ENCODE peak calls at places on chromosome 14, in five cellular contexts. F, C, P, N and J are unnamed samples.

GRCh38 chr14:68518180-68518579 is 274.7 kb downstream of the ZFP36L1 start:
- DNase-seq in P (no peak), C (no peak), N (no peak), F (no peak), J (no peak)

GRCh38 chr14:80850197-80850814 is 91.2 kb downstream of the CEP128 start:
- DNase-seq in P (no peak), F (no peak), N (peak), C (peak), J (peak)

GRCh38 chr14:24426912-24427536 is 2.4 kb downstream of the CBLN3 start:
- DNase-seq in N (no peak), F (no peak), P (peak), C (no peak), J (no peak)

GRCh38 chr14:65371784-65372183 is 40.7 kb upstream of the FUT8 start:
- DNase-seq in C (no peak), N (no peak), F (no peak), P (no peak), J (no peak)

GRCh38 chr14:48127674-48128073 is 452.3 kb upstream of the MDGA2 start:
- DNase-seq in F (no peak), N (no peak), C (no peak), P (no peak), J (no peak)

GRCh38 chr14:99946652-99947489 is 118.4 kb upstream of the EVL start:
- DNase-seq in P (peak), N (peak), F (no peak), C (peak), J (no peak)

GRCh38 chr14:72609205-72609916 is 284.5 kb downstream of the DPF3 start:
- DNase-seq in F (no peak), N (no peak), C (no peak), P (peak), J (no peak)

GRCh38 chr14:106094654-106095189 is 568.3 kb downstream of the TMEM121 start:
- DNase-seq in C (no peak), N (no peak), F (no peak), P (no peak), J (peak)

GRCh38 chr14:65239897-65240296 is 137.6 kb upstream of the MAX start:
- DNase-seq in C (no peak), F (peak), P (no peak), N (no peak), J (no peak)

GRCh38 chr14:99036594-99037293 is 235.3 kb downstream of the BCL11B start:
- DNase-seq in F (no peak), P (no peak), C (no peak), N (peak), J (no peak)

GRCh38 chr14:31263485-31264133 is 56.0 kb upstream of the HECTD1 start:
- DNase-seq in N (no peak), C (peak), F (no peak), P (no peak), J (peak)

GRCh38 chr14:105900398-105901160 is 374.2 kb downstream of the TMEM121 start:
- DNase-seq in F (no peak), P (no peak), C (no peak), N (no peak), J (no peak)

GRCh38 chr14:31927348-31927826 is 149.7 kb upstream of the ARHGAP5 start:
- DNase-seq in N (no peak), C (peak), P (no peak), F (peak), J (peak)

GRCh38 chr14:101960225-101960624 is 4.1 kb upstream of the DYNC1H1 start:
- DNase-seq in C (peak), P (no peak), N (no peak), F (no peak), J (no peak)

GRCh38 chr14:35858521-35859209 is 32.5 kb downstream of the BRMS1L start:
- DNase-seq in F (no peak), C (peak), N (no peak), P (no peak), J (peak)

GRCh38 chr14:100703574-100704220 is 23.0 kb upstream of the DLK1 start:
- DNase-seq in P (no peak), N (no peak), F (no peak), C (no peak), J (no peak)

GRCh38 chr14:23307687-23308644 is 1.3 kb downstream of the BCL2L2 start:
- DNase-seq in P (no peak), N (no peak), F (no peak), C (no peak), J (peak)

GRCh38 chr14:70856851-70857498 is 47.7 kb upstream of the MAP3K9 start:
- DNase-seq in N (no peak), P (no peak), F (no peak), C (peak), J (peak)

GRCh38 chr14:54364555-54365415 is 32.0 kb upstream of the CDKN3 start:
- DNase-seq in F (no peak), P (no peak), C (peak), N (no peak), J (peak)